ENCODE peak calls at places on chromosomes 2 and 18, in four cellular contexts. L is neural crest cell, Y is lung, C is transverse colon. G is an unnamed sample.

GRCh38 chr2:169979025-169979424 is 151.8 kb downstream of the UBR3 start:
- DNase-seq in C (no peak), L (no peak), Y (no peak), G (no peak)

GRCh38 chr2:104788721-104789446 is 65.0 kb upstream of the POU3F3 start:
- DNase-seq in L (peak; percentile 39), C (no peak), Y (no peak), G (no peak)

GRCh38 chr2:15582645-15583340 is 8.9 kb upstream of the DDX1 start:
- DNase-seq in L (no peak), Y (no peak), C (no peak), G (no peak)

GRCh38 chr2:131092409-131093065 is 723 bp downstream of the FAM168B start:
- DNase-seq in L (no peak), C (no peak), Y (no peak), G (no peak)

GRCh38 chr2:46232860-46233259 is 64.3 kb upstream of the EPAS1 start:
- DNase-seq in C (no peak), L (no peak), Y (no peak), G (no peak)

GRCh38 chr2:13725945-13726344 is 906.6 kb upstream of the LRATD1 start:
- DNase-seq in Y (no peak), C (no peak), L (no peak), G (no peak)

GRCh38 chr2:12151716-12152115 is 405.3 kb downstream of the LPIN1 start:
- DNase-seq in C (no peak), L (no peak), Y (no peak), G (no peak)

GRCh38 chr18:11888726-11889125 is 19.4 kb downstream of the MPPE1 start:
- DNase-seq in L (no peak), C (no peak), Y (no peak), G (no peak)

GRCh38 chr2:216341151-216341550 is 31.1 kb downstream of the MARCHF4 start:
- DNase-seq in Y (no peak), L (no peak), C (no peak), G (no peak)

GRCh38 chr18:58645398-58645797 is 16.5 kb upstream of the ALPK2 start:
- DNase-seq in L (no peak), C (no peak), Y (no peak), G (no peak)

GRCh38 chr18:7626922-7627440 is 59.9 kb downstream of the PTPRM start:
- DNase-seq in C (no peak), L (no peak), Y (no peak), G (no peak)

GRCh38 chr2:25794544-25795276 is 83.6 kb downstream of the ASXL2 start:
- DNase-seq in L (no peak), C (no peak), Y (no peak), G (no peak)

GRCh38 chr2:189466656-189467055 is 25.4 kb downstream of the WDR75 start:
- DNase-seq in L (no peak), C (no peak), Y (no peak), G (no peak)
- TF ChIP-seq CTCF in L (peak; percentile 71), C (peak; percentile 58), Y (peak; percentile 44), G (no peak)

GRCh38 chr2:230600285-230600684 is 112.4 kb upstream of the CAB39 start:
- DNase-seq in Y (no peak), L (no peak), C (no peak), G (no peak)
- TF ChIP-seq CTCF in Y (no peak), L (no peak), C (no peak), G (no peak)

DNA sequence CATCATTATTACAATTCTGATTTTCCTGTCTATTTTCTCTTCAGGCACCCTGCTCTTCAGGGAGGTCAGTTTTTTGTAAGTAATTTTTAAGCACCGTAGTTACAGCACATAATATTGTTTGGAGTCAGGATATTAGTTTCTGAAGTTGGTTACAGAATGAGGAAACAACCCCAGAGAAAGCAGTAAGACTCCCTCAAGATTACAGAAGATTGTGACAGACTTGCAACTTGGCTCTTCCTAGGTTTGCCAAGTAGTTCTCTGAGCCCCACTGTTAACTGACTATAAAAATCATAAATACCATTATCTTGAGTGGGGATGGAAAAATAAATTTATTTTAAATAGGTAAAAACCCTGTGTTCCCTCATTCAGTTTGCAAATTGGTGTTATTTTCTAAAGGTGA is 956 bp downstream of the RPE start:
- DNase-seq in L (no peak), C (no peak), Y (no peak), G (no peak)
- TF ChIP-seq CTCF in L (no peak), C (no peak), Y (no peak), G (no peak)

GRCh38 chr2:121839584-121839983 is 84.1 kb downstream of the TSN start:
- DNase-seq in L (no peak), Y (no peak), C (no peak), G (no peak)
- TF ChIP-seq CTCF in L (no peak), Y (no peak), C (no peak), G (no peak)